ENCODE peak calls at places on chromosomes 3 and 15, in eight cellular contexts. One of them, this sample, is unnamed.

GRCh38 chr3:31172336-31172735 is 277.9 kb upstream of the GADL1 start:
- DNase-seq in stimulated activated CD4-positive, alpha-beta T cell treated with anti-CD3 and anti-CD28 coated beads, Interleukin-2, amount 100 ng/mL, for 48 hours: no peak
- DNase-seq in fibroblast of mammary gland: no peak
- DNase-seq in NCI-H1105 treated with DMSO at 0.1 percent for 48 hours: no peak
- DNase-seq in NCI-H2171 treated with DMSO at 0.1 percent for 48 hours: no peak
- DNase-seq in left ventricle myocardium inferior: no peak
- DNase-seq in activated T-cell treated with anti-CD3 and anti-CD28 coated beads, Interleukin-2, amount 50 U/mL, for 72 hours: no peak
- DNase-seq in activated gamma-delta T cell treated with Interleukin-2 at 50 U/mL for 16 hours: no peak
- DNase-seq in this sample: no peak

GRCh38 chr3:70308760-70309159 is 3.7 kb downstream of the MDFIC2 start:
- DNase-seq in stimulated activated CD4-positive, alpha-beta T cell treated with anti-CD3 and anti-CD28 coated beads, Interleukin-2, amount 100 ng/mL, for 48 hours: no peak
- DNase-seq in fibroblast of mammary gland: peak
- DNase-seq in NCI-H1105 treated with DMSO at 0.1 percent for 48 hours: no peak
- DNase-seq in NCI-H2171 treated with DMSO at 0.1 percent for 48 hours: peak
- DNase-seq in left ventricle myocardium inferior: no peak
- DNase-seq in activated T-cell treated with anti-CD3 and anti-CD28 coated beads, Interleukin-2, amount 50 U/mL, for 72 hours: no peak
- DNase-seq in activated gamma-delta T cell treated with Interleukin-2 at 50 U/mL for 16 hours: no peak
- DNase-seq in this sample: no peak

GRCh38 chr3:155712008-155712407 is 32.9 kb downstream of the PLCH1 start:
- DNase-seq in stimulated activated CD4-positive, alpha-beta T cell treated with anti-CD3 and anti-CD28 coated beads, Interleukin-2, amount 100 ng/mL, for 48 hours: no peak
- DNase-seq in fibroblast of mammary gland: peak
- DNase-seq in NCI-H1105 treated with DMSO at 0.1 percent for 48 hours: no peak
- DNase-seq in NCI-H2171 treated with DMSO at 0.1 percent for 48 hours: peak
- DNase-seq in left ventricle myocardium inferior: no peak
- DNase-seq in activated T-cell treated with anti-CD3 and anti-CD28 coated beads, Interleukin-2, amount 50 U/mL, for 72 hours: no peak
- DNase-seq in activated gamma-delta T cell treated with Interleukin-2 at 50 U/mL for 16 hours: no peak
- DNase-seq in this sample: no peak

GRCh38 chr3:178388473-178388872 is 147.8 kb upstream of the KCNMB2 start:
- DNase-seq in stimulated activated CD4-positive, alpha-beta T cell treated with anti-CD3 and anti-CD28 coated beads, Interleukin-2, amount 100 ng/mL, for 48 hours: no peak
- DNase-seq in fibroblast of mammary gland: no peak
- DNase-seq in NCI-H1105 treated with DMSO at 0.1 percent for 48 hours: no peak
- DNase-seq in NCI-H2171 treated with DMSO at 0.1 percent for 48 hours: no peak
- DNase-seq in left ventricle myocardium inferior: no peak
- DNase-seq in activated T-cell treated with anti-CD3 and anti-CD28 coated beads, Interleukin-2, amount 50 U/mL, for 72 hours: no peak
- DNase-seq in activated gamma-delta T cell treated with Interleukin-2 at 50 U/mL for 16 hours: no peak
- DNase-seq in this sample: no peak

GRCh38 chr15:71806452-71806931 is 3.9 kb upstream of the NR2E3 start:
- DNase-seq in stimulated activated CD4-positive, alpha-beta T cell treated with anti-CD3 and anti-CD28 coated beads, Interleukin-2, amount 100 ng/mL, for 48 hours: no peak
- DNase-seq in fibroblast of mammary gland: peak
- DNase-seq in NCI-H1105 treated with DMSO at 0.1 percent for 48 hours: no peak
- DNase-seq in NCI-H2171 treated with DMSO at 0.1 percent for 48 hours: no peak
- DNase-seq in left ventricle myocardium inferior: no peak
- DNase-seq in activated T-cell treated with anti-CD3 and anti-CD28 coated beads, Interleukin-2, amount 50 U/mL, for 72 hours: no peak
- DNase-seq in activated gamma-delta T cell treated with Interleukin-2 at 50 U/mL for 16 hours: no peak
- DNase-seq in this sample: no peak

GRCh38 chr3:125163739-125164601 is 48.6 kb downstream of the SLC12A8 start:
- DNase-seq in stimulated activated CD4-positive, alpha-beta T cell treated with anti-CD3 and anti-CD28 coated beads, Interleukin-2, amount 100 ng/mL, for 48 hours: no peak
- DNase-seq in fibroblast of mammary gland: peak
- DNase-seq in NCI-H1105 treated with DMSO at 0.1 percent for 48 hours: no peak
- DNase-seq in NCI-H2171 treated with DMSO at 0.1 percent for 48 hours: no peak
- DNase-seq in left ventricle myocardium inferior: no peak
- DNase-seq in activated T-cell treated with anti-CD3 and anti-CD28 coated beads, Interleukin-2, amount 50 U/mL, for 72 hours: no peak
- DNase-seq in activated gamma-delta T cell treated with Interleukin-2 at 50 U/mL for 16 hours: no peak
- DNase-seq in this sample: no peak

GRCh38 chr3:150232992-150233451 is 175.1 kb upstream of the TSC22D2 start:
- DNase-seq in stimulated activated CD4-positive, alpha-beta T cell treated with anti-CD3 and anti-CD28 coated beads, Interleukin-2, amount 100 ng/mL, for 48 hours: no peak
- DNase-seq in fibroblast of mammary gland: peak
- DNase-seq in NCI-H1105 treated with DMSO at 0.1 percent for 48 hours: peak
- DNase-seq in NCI-H2171 treated with DMSO at 0.1 percent for 48 hours: no peak
- DNase-seq in left ventricle myocardium inferior: peak
- DNase-seq in activated T-cell treated with anti-CD3 and anti-CD28 coated beads, Interleukin-2, amount 50 U/mL, for 72 hours: no peak
- DNase-seq in activated gamma-delta T cell treated with Interleukin-2 at 50 U/mL for 16 hours: no peak
- DNase-seq in this sample: peak

GRCh38 chr15:100107606-100108225 is 234.1 kb downstream of the ADAMTS17 start:
- DNase-seq in stimulated activated CD4-positive, alpha-beta T cell treated with anti-CD3 and anti-CD28 coated beads, Interleukin-2, amount 100 ng/mL, for 48 hours: no peak
- DNase-seq in fibroblast of mammary gland: no peak
- DNase-seq in NCI-H1105 treated with DMSO at 0.1 percent for 48 hours: no peak
- DNase-seq in NCI-H2171 treated with DMSO at 0.1 percent for 48 hours: no peak
- DNase-seq in left ventricle myocardium inferior: no peak
- DNase-seq in activated T-cell treated with anti-CD3 and anti-CD28 coated beads, Interleukin-2, amount 50 U/mL, for 72 hours: no peak
- DNase-seq in activated gamma-delta T cell treated with Interleukin-2 at 50 U/mL for 16 hours: no peak
- DNase-seq in this sample: no peak

GRCh38 chr15:51708013-51708412 is 26.7 kb downstream of the SCG3 start:
- DNase-seq in stimulated activated CD4-positive, alpha-beta T cell treated with anti-CD3 and anti-CD28 coated beads, Interleukin-2, amount 100 ng/mL, for 48 hours: no peak
- DNase-seq in fibroblast of mammary gland: no peak
- DNase-seq in NCI-H1105 treated with DMSO at 0.1 percent for 48 hours: peak
- DNase-seq in NCI-H2171 treated with DMSO at 0.1 percent for 48 hours: peak
- DNase-seq in left ventricle myocardium inferior: no peak
- DNase-seq in activated T-cell treated with anti-CD3 and anti-CD28 coated beads, Interleukin-2, amount 50 U/mL, for 72 hours: no peak
- DNase-seq in activated gamma-delta T cell treated with Interleukin-2 at 50 U/mL for 16 hours: no peak
- DNase-seq in this sample: no peak

GRCh38 chr15:89801471-89802205 is 13.0 kb downstream of the ANPEP start:
- DNase-seq in stimulated activated CD4-positive, alpha-beta T cell treated with anti-CD3 and anti-CD28 coated beads, Interleukin-2, amount 100 ng/mL, for 48 hours: no peak
- DNase-seq in fibroblast of mammary gland: no peak
- DNase-seq in NCI-H1105 treated with DMSO at 0.1 percent for 48 hours: no peak
- DNase-seq in NCI-H2171 treated with DMSO at 0.1 percent for 48 hours: no peak
- DNase-seq in left ventricle myocardium inferior: no peak
- DNase-seq in activated T-cell treated with anti-CD3 and anti-CD28 coated beads, Interleukin-2, amount 50 U/mL, for 72 hours: no peak
- DNase-seq in activated gamma-delta T cell treated with Interleukin-2 at 50 U/mL for 16 hours: no peak
- DNase-seq in this sample: peak

GRCh38 chr3:161038725-161039124 is 66.4 kb downstream of the B3GALNT1 start:
- DNase-seq in stimulated activated CD4-positive, alpha-beta T cell treated with anti-CD3 and anti-CD28 coated beads, Interleukin-2, amount 100 ng/mL, for 48 hours: no peak
- DNase-seq in fibroblast of mammary gland: no peak
- DNase-seq in NCI-H1105 treated with DMSO at 0.1 percent for 48 hours: no peak
- DNase-seq in NCI-H2171 treated with DMSO at 0.1 percent for 48 hours: no peak
- DNase-seq in left ventricle myocardium inferior: no peak
- DNase-seq in activated T-cell treated with anti-CD3 and anti-CD28 coated beads, Interleukin-2, amount 50 U/mL, for 72 hours: no peak
- DNase-seq in activated gamma-delta T cell treated with Interleukin-2 at 50 U/mL for 16 hours: no peak
- DNase-seq in this sample: no peak

GRCh38 chr3:32780735-32781210 is 37.0 kb upstream of the TRIM71 start:
- DNase-seq in stimulated activated CD4-positive, alpha-beta T cell treated with anti-CD3 and anti-CD28 coated beads, Interleukin-2, amount 100 ng/mL, for 48 hours: peak
- DNase-seq in fibroblast of mammary gland: peak
- DNase-seq in NCI-H1105 treated with DMSO at 0.1 percent for 48 hours: no peak
- DNase-seq in NCI-H2171 treated with DMSO at 0.1 percent for 48 hours: peak
- DNase-seq in left ventricle myocardium inferior: peak
- DNase-seq in activated T-cell treated with anti-CD3 and anti-CD28 coated beads, Interleukin-2, amount 50 U/mL, for 72 hours: no peak
- DNase-seq in activated gamma-delta T cell treated with Interleukin-2 at 50 U/mL for 16 hours: no peak
- DNase-seq in this sample: peak

GRCh38 chr3:73653877-73654276 is 29.1 kb upstream of the PDZRN3 start:
- DNase-seq in stimulated activated CD4-positive, alpha-beta T cell treated with anti-CD3 and anti-CD28 coated beads, Interleukin-2, amount 100 ng/mL, for 48 hours: no peak
- DNase-seq in fibroblast of mammary gland: peak
- DNase-seq in NCI-H1105 treated with DMSO at 0.1 percent for 48 hours: no peak
- DNase-seq in NCI-H2171 treated with DMSO at 0.1 percent for 48 hours: no peak
- DNase-seq in left ventricle myocardium inferior: no peak
- DNase-seq in activated T-cell treated with anti-CD3 and anti-CD28 coated beads, Interleukin-2, amount 50 U/mL, for 72 hours: no peak
- DNase-seq in activated gamma-delta T cell treated with Interleukin-2 at 50 U/mL for 16 hours: no peak
- DNase-seq in this sample: no peak

GRCh38 chr3:132348531-132348930 is 31.3 kb downstream of the ACP3 start:
- DNase-seq in stimulated activated CD4-positive, alpha-beta T cell treated with anti-CD3 and anti-CD28 coated beads, Interleukin-2, amount 100 ng/mL, for 48 hours: no peak
- DNase-seq in fibroblast of mammary gland: no peak
- DNase-seq in NCI-H1105 treated with DMSO at 0.1 percent for 48 hours: no peak
- DNase-seq in NCI-H2171 treated with DMSO at 0.1 percent for 48 hours: no peak
- DNase-seq in left ventricle myocardium inferior: no peak
- DNase-seq in activated T-cell treated with anti-CD3 and anti-CD28 coated beads, Interleukin-2, amount 50 U/mL, for 72 hours: no peak
- DNase-seq in activated gamma-delta T cell treated with Interleukin-2 at 50 U/mL for 16 hours: no peak
- DNase-seq in this sample: no peak

GRCh38 chr15:75431682-75432081 is 19.8 kb downstream of the SIN3A start:
- DNase-seq in stimulated activated CD4-positive, alpha-beta T cell treated with anti-CD3 and anti-CD28 coated beads, Interleukin-2, amount 100 ng/mL, for 48 hours: no peak
- DNase-seq in fibroblast of mammary gland: no peak
- DNase-seq in NCI-H1105 treated with DMSO at 0.1 percent for 48 hours: no peak
- DNase-seq in NCI-H2171 treated with DMSO at 0.1 percent for 48 hours: no peak
- DNase-seq in left ventricle myocardium inferior: no peak
- DNase-seq in activated T-cell treated with anti-CD3 and anti-CD28 coated beads, Interleukin-2, amount 50 U/mL, for 72 hours: no peak
- DNase-seq in activated gamma-delta T cell treated with Interleukin-2 at 50 U/mL for 16 hours: no peak
- DNase-seq in this sample: no peak

GRCh38 chr3:129812589-129812988 is 80.9 kb downstream of the TMCC1 start:
- DNase-seq in stimulated activated CD4-positive, alpha-beta T cell treated with anti-CD3 and anti-CD28 coated beads, Interleukin-2, amount 100 ng/mL, for 48 hours: no peak
- DNase-seq in fibroblast of mammary gland: no peak
- DNase-seq in NCI-H1105 treated with DMSO at 0.1 percent for 48 hours: no peak
- DNase-seq in NCI-H2171 treated with DMSO at 0.1 percent for 48 hours: no peak
- DNase-seq in left ventricle myocardium inferior: no peak
- DNase-seq in activated T-cell treated with anti-CD3 and anti-CD28 coated beads, Interleukin-2, amount 50 U/mL, for 72 hours: no peak
- DNase-seq in activated gamma-delta T cell treated with Interleukin-2 at 50 U/mL for 16 hours: no peak
- DNase-seq in this sample: no peak

GRCh38 chr3:119637679-119638525 is 22.5 kb downstream of the POPDC2 start:
- DNase-seq in stimulated activated CD4-positive, alpha-beta T cell treated with anti-CD3 and anti-CD28 coated beads, Interleukin-2, amount 100 ng/mL, for 48 hours: no peak
- DNase-seq in fibroblast of mammary gland: peak
- DNase-seq in NCI-H1105 treated with DMSO at 0.1 percent for 48 hours: no peak
- DNase-seq in NCI-H2171 treated with DMSO at 0.1 percent for 48 hours: no peak
- DNase-seq in left ventricle myocardium inferior: no peak
- DNase-seq in activated T-cell treated with anti-CD3 and anti-CD28 coated beads, Interleukin-2, amount 50 U/mL, for 72 hours: peak
- DNase-seq in activated gamma-delta T cell treated with Interleukin-2 at 50 U/mL for 16 hours: no peak
- DNase-seq in this sample: no peak

GRCh38 chr15:52288051-52288942 is 7.3 kb downstream of the MYO5C start:
- DNase-seq in stimulated activated CD4-positive, alpha-beta T cell treated with anti-CD3 and anti-CD28 coated beads, Interleukin-2, amount 100 ng/mL, for 48 hours: no peak
- DNase-seq in fibroblast of mammary gland: no peak
- DNase-seq in NCI-H1105 treated with DMSO at 0.1 percent for 48 hours: no peak
- DNase-seq in NCI-H2171 treated with DMSO at 0.1 percent for 48 hours: no peak
- DNase-seq in left ventricle myocardium inferior: no peak
- DNase-seq in activated T-cell treated with anti-CD3 and anti-CD28 coated beads, Interleukin-2, amount 50 U/mL, for 72 hours: no peak
- DNase-seq in activated gamma-delta T cell treated with Interleukin-2 at 50 U/mL for 16 hours: no peak
- DNase-seq in this sample: no peak

GRCh38 chr15:45664451-45664850 is 29.6 kb downstream of the SQOR start:
- DNase-seq in stimulated activated CD4-positive, alpha-beta T cell treated with anti-CD3 and anti-CD28 coated beads, Interleukin-2, amount 100 ng/mL, for 48 hours: no peak
- DNase-seq in fibroblast of mammary gland: peak
- DNase-seq in NCI-H1105 treated with DMSO at 0.1 percent for 48 hours: no peak
- DNase-seq in NCI-H2171 treated with DMSO at 0.1 percent for 48 hours: no peak
- DNase-seq in left ventricle myocardium inferior: no peak
- DNase-seq in activated T-cell treated with anti-CD3 and anti-CD28 coated beads, Interleukin-2, amount 50 U/mL, for 72 hours: peak
- DNase-seq in activated gamma-delta T cell treated with Interleukin-2 at 50 U/mL for 16 hours: no peak
- DNase-seq in this sample: no peak

GRCh38 chr3:161355508-161355907 is 15.8 kb downstream of the SPTSSB start:
- DNase-seq in stimulated activated CD4-positive, alpha-beta T cell treated with anti-CD3 and anti-CD28 coated beads, Interleukin-2, amount 100 ng/mL, for 48 hours: no peak
- DNase-seq in fibroblast of mammary gland: no peak
- DNase-seq in NCI-H1105 treated with DMSO at 0.1 percent for 48 hours: peak
- DNase-seq in NCI-H2171 treated with DMSO at 0.1 percent for 48 hours: no peak
- DNase-seq in left ventricle myocardium inferior: no peak
- DNase-seq in activated T-cell treated with anti-CD3 and anti-CD28 coated beads, Interleukin-2, amount 50 U/mL, for 72 hours: no peak
- DNase-seq in activated gamma-delta T cell treated with Interleukin-2 at 50 U/mL for 16 hours: no peak
- DNase-seq in this sample: no peak

GRCh38 chr3:47578691-47579632 is at the start of gene CSPG5:
- DNase-seq in stimulated activated CD4-positive, alpha-beta T cell treated with anti-CD3 and anti-CD28 coated beads, Interleukin-2, amount 100 ng/mL, for 48 hours: peak
- DNase-seq in fibroblast of mammary gland: no peak
- DNase-seq in NCI-H1105 treated with DMSO at 0.1 percent for 48 hours: no peak
- DNase-seq in NCI-H2171 treated with DMSO at 0.1 percent for 48 hours: no peak
- DNase-seq in left ventricle myocardium inferior: peak
- DNase-seq in activated T-cell treated with anti-CD3 and anti-CD28 coated beads, Interleukin-2, amount 50 U/mL, for 72 hours: peak
- DNase-seq in activated gamma-delta T cell treated with Interleukin-2 at 50 U/mL for 16 hours: peak
- DNase-seq in this sample: peak

GRCh38 chr3:38147434-38147833 is 9.0 kb downstream of the MYD88 start:
- DNase-seq in stimulated activated CD4-positive, alpha-beta T cell treated with anti-CD3 and anti-CD28 coated beads, Interleukin-2, amount 100 ng/mL, for 48 hours: no peak
- DNase-seq in fibroblast of mammary gland: no peak
- DNase-seq in NCI-H1105 treated with DMSO at 0.1 percent for 48 hours: no peak
- DNase-seq in NCI-H2171 treated with DMSO at 0.1 percent for 48 hours: no peak
- DNase-seq in left ventricle myocardium inferior: no peak
- DNase-seq in activated T-cell treated with anti-CD3 and anti-CD28 coated beads, Interleukin-2, amount 50 U/mL, for 72 hours: no peak
- DNase-seq in activated gamma-delta T cell treated with Interleukin-2 at 50 U/mL for 16 hours: no peak
- DNase-seq in this sample: no peak

GRCh38 chr3:155805204-155805801 is 775 bp downstream of the C3orf33 start:
- DNase-seq in stimulated activated CD4-positive, alpha-beta T cell treated with anti-CD3 and anti-CD28 coated beads, Interleukin-2, amount 100 ng/mL, for 48 hours: no peak
- DNase-seq in fibroblast of mammary gland: peak
- DNase-seq in NCI-H1105 treated with DMSO at 0.1 percent for 48 hours: no peak
- DNase-seq in NCI-H2171 treated with DMSO at 0.1 percent for 48 hours: no peak
- DNase-seq in left ventricle myocardium inferior: no peak
- DNase-seq in activated T-cell treated with anti-CD3 and anti-CD28 coated beads, Interleukin-2, amount 50 U/mL, for 72 hours: no peak
- DNase-seq in activated gamma-delta T cell treated with Interleukin-2 at 50 U/mL for 16 hours: no peak
- DNase-seq in this sample: peak

GRCh38 chr15:52382647-52383046 is 87.0 kb upstream of the MYO5C start:
- DNase-seq in stimulated activated CD4-positive, alpha-beta T cell treated with anti-CD3 and anti-CD28 coated beads, Interleukin-2, amount 100 ng/mL, for 48 hours: no peak
- DNase-seq in fibroblast of mammary gland: no peak
- DNase-seq in NCI-H1105 treated with DMSO at 0.1 percent for 48 hours: no peak
- DNase-seq in NCI-H2171 treated with DMSO at 0.1 percent for 48 hours: no peak
- DNase-seq in left ventricle myocardium inferior: no peak
- DNase-seq in activated T-cell treated with anti-CD3 and anti-CD28 coated beads, Interleukin-2, amount 50 U/mL, for 72 hours: no peak
- DNase-seq in activated gamma-delta T cell treated with Interleukin-2 at 50 U/mL for 16 hours: no peak
- DNase-seq in this sample: no peak

GRCh38 chr15:94443156-94443555 is 211.8 kb downstream of the MCTP2 start:
- DNase-seq in stimulated activated CD4-positive, alpha-beta T cell treated with anti-CD3 and anti-CD28 coated beads, Interleukin-2, amount 100 ng/mL, for 48 hours: no peak
- DNase-seq in fibroblast of mammary gland: no peak
- DNase-seq in NCI-H1105 treated with DMSO at 0.1 percent for 48 hours: no peak
- DNase-seq in NCI-H2171 treated with DMSO at 0.1 percent for 48 hours: no peak
- DNase-seq in left ventricle myocardium inferior: no peak
- DNase-seq in activated T-cell treated with anti-CD3 and anti-CD28 coated beads, Interleukin-2, amount 50 U/mL, for 72 hours: no peak
- DNase-seq in activated gamma-delta T cell treated with Interleukin-2 at 50 U/mL for 16 hours: no peak
- DNase-seq in this sample: no peak

GRCh38 chr3:195259146-195259563 is 11.8 kb downstream of the XXYLT1 start:
- DNase-seq in stimulated activated CD4-positive, alpha-beta T cell treated with anti-CD3 and anti-CD28 coated beads, Interleukin-2, amount 100 ng/mL, for 48 hours: no peak
- DNase-seq in fibroblast of mammary gland: peak
- DNase-seq in NCI-H1105 treated with DMSO at 0.1 percent for 48 hours: no peak
- DNase-seq in NCI-H2171 treated with DMSO at 0.1 percent for 48 hours: peak
- DNase-seq in left ventricle myocardium inferior: no peak
- DNase-seq in activated T-cell treated with anti-CD3 and anti-CD28 coated beads, Interleukin-2, amount 50 U/mL, for 72 hours: no peak
- DNase-seq in activated gamma-delta T cell treated with Interleukin-2 at 50 U/mL for 16 hours: no peak
- DNase-seq in this sample: no peak

GRCh38 chr15:66946578-66947164 is 118.7 kb upstream of the SMAD3 start:
- DNase-seq in stimulated activated CD4-positive, alpha-beta T cell treated with anti-CD3 and anti-CD28 coated beads, Interleukin-2, amount 100 ng/mL, for 48 hours: peak
- DNase-seq in fibroblast of mammary gland: peak
- DNase-seq in NCI-H1105 treated with DMSO at 0.1 percent for 48 hours: peak
- DNase-seq in NCI-H2171 treated with DMSO at 0.1 percent for 48 hours: peak
- DNase-seq in left ventricle myocardium inferior: peak
- DNase-seq in activated T-cell treated with anti-CD3 and anti-CD28 coated beads, Interleukin-2, amount 50 U/mL, for 72 hours: peak
- DNase-seq in activated gamma-delta T cell treated with Interleukin-2 at 50 U/mL for 16 hours: peak
- DNase-seq in this sample: peak

GRCh38 chr3:40309925-40310635 is 573 bp downstream of the EIF1B start:
- DNase-seq in stimulated activated CD4-positive, alpha-beta T cell treated with anti-CD3 and anti-CD28 coated beads, Interleukin-2, amount 100 ng/mL, for 48 hours: peak
- DNase-seq in fibroblast of mammary gland: peak
- DNase-seq in NCI-H1105 treated with DMSO at 0.1 percent for 48 hours: peak
- DNase-seq in NCI-H2171 treated with DMSO at 0.1 percent for 48 hours: peak
- DNase-seq in left ventricle myocardium inferior: peak
- DNase-seq in activated T-cell treated with anti-CD3 and anti-CD28 coated beads, Interleukin-2, amount 50 U/mL, for 72 hours: peak
- DNase-seq in activated gamma-delta T cell treated with Interleukin-2 at 50 U/mL for 16 hours: peak
- DNase-seq in this sample: peak

GRCh38 chr3:94158461-94158860 is 95.6 kb downstream of the NSUN3 start:
- DNase-seq in stimulated activated CD4-positive, alpha-beta T cell treated with anti-CD3 and anti-CD28 coated beads, Interleukin-2, amount 100 ng/mL, for 48 hours: no peak
- DNase-seq in fibroblast of mammary gland: no peak
- DNase-seq in NCI-H1105 treated with DMSO at 0.1 percent for 48 hours: no peak
- DNase-seq in NCI-H2171 treated with DMSO at 0.1 percent for 48 hours: no peak
- DNase-seq in left ventricle myocardium inferior: no peak
- DNase-seq in activated T-cell treated with anti-CD3 and anti-CD28 coated beads, Interleukin-2, amount 50 U/mL, for 72 hours: no peak
- DNase-seq in activated gamma-delta T cell treated with Interleukin-2 at 50 U/mL for 16 hours: no peak
- DNase-seq in this sample: peak

GRCh38 chr15:71547066-71547465 is 263.3 kb upstream of the NR2E3 start:
- DNase-seq in stimulated activated CD4-positive, alpha-beta T cell treated with anti-CD3 and anti-CD28 coated beads, Interleukin-2, amount 100 ng/mL, for 48 hours: no peak
- DNase-seq in fibroblast of mammary gland: no peak
- DNase-seq in NCI-H1105 treated with DMSO at 0.1 percent for 48 hours: no peak
- DNase-seq in NCI-H2171 treated with DMSO at 0.1 percent for 48 hours: peak
- DNase-seq in left ventricle myocardium inferior: peak
- DNase-seq in activated T-cell treated with anti-CD3 and anti-CD28 coated beads, Interleukin-2, amount 50 U/mL, for 72 hours: no peak
- DNase-seq in activated gamma-delta T cell treated with Interleukin-2 at 50 U/mL for 16 hours: no peak
- DNase-seq in this sample: peak

GRCh38 chr3:98513136-98513535 is 9.6 kb downstream of the CLDND1 start:
- DNase-seq in stimulated activated CD4-positive, alpha-beta T cell treated with anti-CD3 and anti-CD28 coated beads, Interleukin-2, amount 100 ng/mL, for 48 hours: no peak
- DNase-seq in fibroblast of mammary gland: peak
- DNase-seq in NCI-H1105 treated with DMSO at 0.1 percent for 48 hours: no peak
- DNase-seq in NCI-H2171 treated with DMSO at 0.1 percent for 48 hours: no peak
- DNase-seq in left ventricle myocardium inferior: no peak
- DNase-seq in activated T-cell treated with anti-CD3 and anti-CD28 coated beads, Interleukin-2, amount 50 U/mL, for 72 hours: no peak
- DNase-seq in activated gamma-delta T cell treated with Interleukin-2 at 50 U/mL for 16 hours: no peak
- DNase-seq in this sample: no peak

This sample was measured in right cardiac atrium.